ENCODE peak calls at places on chromosome 14, in four cellular contexts. Q, R, D and O are unnamed samples.

GRCh38 chr14:64841121-64841611 is 38.5 kb downstream of the SPTB start:
- DNase-seq in Q (peak; percentile 58), R (peak; percentile 51), D (peak; percentile 55), O (no peak)

GRCh38 chr14:64504310-64504896 is at the start of gene ZBTB1:
- DNase-seq in Q (peak; percentile 87), R (peak; percentile 74), D (peak; percentile 53), O (peak; percentile 85)

GRCh38 chr14:28468191-28469151 is 298.1 kb upstream of the FOXG1 start:
- DNase-seq in Q (no peak), R (no peak), D (no peak), O (no peak)

GRCh38 chr14:88791629-88792571 is 853 bp downstream of the EML5 start:
- DNase-seq in Q (peak; percentile 18), R (no peak), D (no peak), O (peak; percentile 43)

GRCh38 chr14:83913466-83913865 is 1616.5 kb upstream of the FLRT2 start:
- DNase-seq in Q (no peak), R (no peak), D (no peak), O (no peak)

GRCh38 chr14:104386281-104386841 is 193.2 kb upstream of the C14orf180 start:
- DNase-seq in Q (peak; percentile 10), R (no peak), D (no peak), O (peak; percentile 36)

GRCh38 chr14:87996276-87996592 is 3.3 kb upstream of the GALC start:
- DNase-seq in Q (no peak), R (peak; percentile 20), D (no peak), O (no peak)

GRCh38 chr14:89337912-89338311 is 79.1 kb downstream of the FOXN3 start:
- DNase-seq in Q (no peak), R (no peak), D (no peak), O (no peak)

GRCh38 chr14:101708853-101709532 is 52.5 kb upstream of the PPP2R5C start:
- DNase-seq in Q (no peak), R (no peak), D (no peak), O (no peak)

GRCh38 chr14:104687601-104688504 is 1.6 kb upstream of the INF2 start:
- DNase-seq in Q (peak; percentile 64), R (peak; percentile 84), D (no peak), O (no peak)

GRCh38 chr14:39266589-39266870 is 32.8 kb downstream of the MIA2 start:
- DNase-seq in Q (no peak), R (peak; percentile 96), D (peak; percentile 52), O (no peak)

GRCh38 chr14:25371053-25371452 is 321.1 kb upstream of the STXBP6 start:
- DNase-seq in Q (no peak), R (no peak), D (no peak), O (no peak)

GRCh38 chr14:87131879-87132278 is 861.1 kb downstream of the GALC start:
- DNase-seq in Q (no peak), R (no peak), D (no peak), O (no peak)

GRCh38 chr14:36647827-36648753 is 13.6 kb upstream of the PAX9 start:
- DNase-seq in Q (peak; percentile 70), R (peak; percentile 61), D (peak; percentile 48), O (peak; percentile 55)
- TF ChIP-seq FOXJ3 in Q (no peak), R (peak; percentile 38), D (no peak), O (no peak)

DNA sequence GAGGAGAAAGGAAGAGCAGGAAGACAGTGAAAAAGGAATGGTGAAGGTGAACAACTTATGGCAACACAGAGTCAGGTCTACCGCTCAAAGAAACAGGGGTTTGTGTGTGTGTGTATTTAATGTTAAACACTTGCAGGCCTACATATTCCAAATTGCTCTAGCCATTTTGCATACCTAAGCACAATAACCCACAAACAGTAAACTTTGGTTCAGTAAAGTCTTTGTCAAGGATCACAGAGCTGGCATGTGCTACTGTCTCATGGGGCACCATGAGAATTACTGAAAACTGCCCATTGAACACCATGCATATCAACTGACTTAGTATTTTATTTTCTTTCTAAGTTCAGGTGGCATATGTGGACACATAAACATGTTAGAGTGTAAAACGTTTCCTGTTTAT is 163.6 kb downstream of the MDGA2 start:
- DNase-seq in Q (no peak), R (no peak), D (no peak), O (no peak)
- TF ChIP-seq FOXJ3 in Q (no peak), R (no peak), D (no peak), O (no peak)

GRCh38 chr14:93543766-93544165 is 113.0 kb downstream of the UNC79 start:
- DNase-seq in Q (no peak), R (peak; percentile 10), D (peak; percentile 4), O (peak; percentile 42)
- TF ChIP-seq FOXJ3 in Q (no peak), R (no peak), D (no peak), O (no peak)

DNA sequence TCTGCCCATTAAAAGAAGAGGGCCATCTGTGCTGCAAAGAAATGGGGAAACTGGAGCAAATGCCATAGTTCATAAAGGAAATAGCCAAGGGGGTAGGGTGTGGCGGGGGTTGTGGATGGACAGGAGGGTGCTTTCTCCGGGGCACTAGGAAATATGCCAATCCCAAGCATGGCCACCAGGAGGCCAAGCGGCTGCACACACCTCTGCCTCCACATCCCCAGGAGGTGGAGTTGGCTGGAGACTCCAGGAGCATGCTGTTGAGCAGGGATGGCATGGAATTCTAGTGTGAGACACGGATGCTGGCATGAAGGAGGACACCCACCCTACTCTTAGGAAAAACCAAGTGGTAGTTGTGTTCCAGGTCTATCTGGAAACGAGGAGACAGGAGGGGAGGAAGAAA is 25.2 kb downstream of the NID2 start:
- DNase-seq in Q (peak; percentile 73), R (peak; percentile 21), D (peak; percentile 28), O (peak; percentile 72)
- TF ChIP-seq FOXJ3 in Q (no peak), R (no peak), D (no peak), O (no peak)

GRCh38 chr14:74953686-74954085 is 1.7 kb downstream of the PGF start:
- DNase-seq in Q (no peak), R (no peak), D (no peak), O (no peak)

GRCh38 chr14:74951443-74952194 is 3.8 kb downstream of the PGF start:
- DNase-seq in Q (no peak), R (no peak), D (no peak), O (no peak)

GRCh38 chr14:74954232-74954946 is 1.0 kb downstream of the PGF start:
- DNase-seq in Q (no peak), R (peak; percentile 63), D (no peak), O (peak; percentile 82)

GRCh38 chr14:74952195-74952665 is 3.2 kb downstream of the PGF start:
- DNase-seq in Q (no peak), R (no peak), D (no peak), O (no peak)

DNA sequence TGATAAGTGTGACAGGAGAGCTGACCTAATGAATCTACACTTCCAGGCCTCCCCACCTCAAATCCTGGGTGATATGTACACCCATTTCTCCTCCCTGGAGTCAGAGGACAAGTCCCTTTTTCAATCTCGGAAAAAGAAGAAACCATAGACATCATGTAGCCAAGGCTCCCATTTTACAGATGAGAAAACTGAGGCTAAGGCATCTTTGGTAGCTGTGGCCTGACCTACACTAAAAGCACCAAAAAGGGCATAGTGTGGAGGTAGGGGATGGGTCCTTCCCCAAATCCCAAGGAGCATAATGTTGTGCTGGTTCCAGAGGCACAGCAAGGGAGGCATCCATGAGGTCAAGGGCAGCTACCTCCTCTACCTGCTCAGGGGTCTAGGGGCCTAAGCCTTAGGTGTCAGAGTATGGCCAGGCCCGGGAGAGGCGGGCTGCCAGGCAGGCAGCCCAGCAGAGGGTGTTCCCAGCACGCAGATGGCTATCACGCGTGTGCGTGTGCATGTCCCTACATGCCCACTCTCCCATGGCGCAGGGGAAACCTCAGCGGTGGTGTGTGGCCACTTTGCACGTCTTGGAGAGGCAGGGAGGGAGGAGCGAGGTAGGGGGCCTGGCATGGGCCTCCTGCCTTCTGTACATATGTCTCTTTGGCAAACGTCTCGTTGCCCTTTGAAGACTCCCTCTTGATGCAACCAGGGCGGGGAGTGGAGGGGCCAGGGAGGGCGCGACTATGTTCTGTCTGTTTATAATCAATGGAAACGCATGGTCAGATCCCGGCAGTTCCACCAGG is 2.5 kb downstream of the PGF start:
- DNase-seq in Q (no peak), R (no peak), D (no peak), O (no peak)
- TF ChIP-seq FOXJ3 in Q (no peak), R (no peak), D (no peak), O (no peak)

GRCh38 chr14:57866199-57866755 is 385 bp upstream of the SLC35F4 start:
- DNase-seq in Q (no peak), R (no peak), D (no peak), O (no peak)

GRCh38 chr14:57865066-57865449 is 834 bp downstream of the SLC35F4 start:
- DNase-seq in Q (no peak), R (no peak), D (no peak), O (peak; percentile 21)

GRCh38 chr14:57869530-57870088 is 3.7 kb upstream of the SLC35F4 start:
- DNase-seq in Q (no peak), R (no peak), D (no peak), O (no peak)

GRCh38 chr14:57863471-57863870 is 2.4 kb downstream of the SLC35F4 start:
- DNase-seq in Q (no peak), R (no peak), D (no peak), O (no peak)

DNA sequence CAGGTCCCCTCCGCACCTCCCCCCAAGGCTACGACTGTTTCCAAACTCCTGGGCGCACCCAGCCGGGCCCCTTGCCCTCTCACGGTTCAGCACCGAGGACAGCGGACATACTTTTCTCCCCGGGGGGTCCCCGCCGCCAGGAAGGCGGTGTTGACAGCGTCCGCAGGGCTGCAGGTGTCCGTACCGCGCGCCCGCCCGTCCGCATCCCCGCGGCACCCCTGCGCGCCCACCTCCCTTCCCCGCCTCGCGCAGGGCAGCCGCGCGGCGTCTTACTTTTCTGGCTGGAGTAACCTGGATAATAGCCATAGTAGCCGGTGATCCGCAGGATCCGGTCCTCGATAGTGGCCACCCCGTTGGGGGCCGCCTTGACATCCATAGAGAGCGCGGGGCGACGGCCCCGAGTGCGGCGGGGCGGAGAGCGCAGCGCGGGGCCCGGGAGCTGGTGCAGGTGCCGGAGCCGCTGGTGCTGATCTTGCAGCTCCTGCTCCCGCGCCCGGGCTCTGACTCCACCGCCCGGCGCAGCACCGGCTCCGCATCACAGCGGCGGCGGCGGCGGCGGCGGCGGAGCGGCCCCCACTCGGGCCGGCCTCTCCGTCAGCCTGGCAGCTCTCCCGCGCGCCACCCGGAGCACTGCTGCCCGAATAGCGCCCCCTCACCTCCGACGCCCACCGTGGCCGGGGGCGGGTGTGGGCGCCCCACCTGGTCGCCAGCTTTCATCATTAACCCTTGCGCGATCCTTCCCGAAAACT is at the start of gene SLC35F4:
- DNase-seq in Q (peak; percentile 91), R (no peak), D (peak; percentile 14), O (peak; percentile 22)
- TF ChIP-seq FOXJ3 in Q (no peak), R (no peak), D (no peak), O (no peak)

GRCh38 chr14:99873653-99874052 is 80.4 kb downstream of the EML1 start:
- DNase-seq in Q (no peak), R (no peak), D (no peak), O (peak; percentile 79)

GRCh38 chr14:99878563-99878962 is 85.3 kb downstream of the EML1 start:
- DNase-seq in Q (no peak), R (no peak), D (no peak), O (no peak)

GRCh38 chr14:99872786-99873440 is 79.7 kb downstream of the EML1 start:
- DNase-seq in Q (peak; percentile 36), R (no peak), D (no peak), O (peak; percentile 38)

GRCh38 chr14:99876406-99876805 is 83.2 kb downstream of the EML1 start:
- DNase-seq in Q (no peak), R (no peak), D (no peak), O (no peak)

GRCh38 chr14:99875421-99875820 is 82.2 kb downstream of the EML1 start:
- DNase-seq in Q (no peak), R (no peak), D (no peak), O (no peak)
- TF ChIP-seq FOXJ3 in Q (no peak), R (no peak), D (no peak), O (no peak)

GRCh38 chr14:22334275-22334577 is 254.8 kb downstream of the DAD1 start:
- DNase-seq in Q (no peak), R (no peak), D (no peak), O (no peak)
- TF ChIP-seq FOXJ3 in Q (no peak), R (no peak), D (no peak), O (no peak)